ENCODE peak calls at places on chromosomes 2 and 18, in eight cellular contexts. One of them, this sample, is unnamed.

GRCh38 chr18:51603111-51603510 is 405.6 kb upstream of the MEX3C start:
- DNase-seq in RWPE2: no peak
- DNase-seq in H7: peak; percentile 21
- DNase-seq in CD8-positive, alpha-beta T cell: no peak
- DNase-seq in bronchial epithelial cell: no peak
- DNase-seq in right lobe of liver: no peak
- DNase-seq in skeletal muscle cell: no peak
- DNase-seq in mucosa of descending colon: no peak
- DNase-seq in this sample: no peak

GRCh38 chr2:136206613-136207012 is 88.7 kb upstream of the CXCR4 start:
- DNase-seq in RWPE2: no peak
- DNase-seq in H7: no peak
- DNase-seq in CD8-positive, alpha-beta T cell: no peak
- DNase-seq in bronchial epithelial cell: no peak
- DNase-seq in right lobe of liver: no peak
- DNase-seq in skeletal muscle cell: no peak
- DNase-seq in mucosa of descending colon: no peak
- DNase-seq in this sample: no peak

GRCh38 chr2:98588880-98589425 is 19.4 kb downstream of the COA5 start:
- DNase-seq in RWPE2: no peak
- DNase-seq in H7: no peak
- DNase-seq in CD8-positive, alpha-beta T cell: no peak
- DNase-seq in bronchial epithelial cell: no peak
- DNase-seq in right lobe of liver: no peak
- DNase-seq in skeletal muscle cell: no peak
- DNase-seq in mucosa of descending colon: no peak
- DNase-seq in this sample: no peak

GRCh38 chr2:61109291-61109690 is 43.6 kb downstream of the SANBR start:
- DNase-seq in RWPE2: no peak
- DNase-seq in H7: no peak
- DNase-seq in CD8-positive, alpha-beta T cell: no peak
- DNase-seq in bronchial epithelial cell: peak; percentile 71
- DNase-seq in right lobe of liver: no peak
- DNase-seq in skeletal muscle cell: no peak
- DNase-seq in mucosa of descending colon: no peak
- DNase-seq in this sample: no peak

GRCh38 chr2:190599073-190599472 is 49.8 kb upstream of the NAB1 start:
- DNase-seq in RWPE2: no peak
- DNase-seq in H7: no peak
- DNase-seq in CD8-positive, alpha-beta T cell: no peak
- DNase-seq in bronchial epithelial cell: peak; percentile 23
- DNase-seq in right lobe of liver: no peak
- DNase-seq in skeletal muscle cell: no peak
- DNase-seq in mucosa of descending colon: no peak
- DNase-seq in this sample: no peak

GRCh38 chr2:217283505-217283904 is 423.6 kb upstream of the TNP1 start:
- DNase-seq in RWPE2: no peak
- DNase-seq in H7: no peak
- DNase-seq in CD8-positive, alpha-beta T cell: no peak
- DNase-seq in bronchial epithelial cell: no peak
- DNase-seq in right lobe of liver: no peak
- DNase-seq in skeletal muscle cell: peak; percentile 90
- DNase-seq in mucosa of descending colon: no peak
- DNase-seq in this sample: no peak

GRCh38 chr2:156901373-156902031 is 356.0 kb upstream of the GALNT5 start:
- DNase-seq in RWPE2: no peak
- DNase-seq in H7: no peak
- DNase-seq in CD8-positive, alpha-beta T cell: no peak
- DNase-seq in bronchial epithelial cell: no peak
- DNase-seq in right lobe of liver: no peak
- DNase-seq in skeletal muscle cell: no peak
- DNase-seq in mucosa of descending colon: no peak
- DNase-seq in this sample: no peak

GRCh38 chr2:37636209-37637077 is 35.0 kb downstream of the CDC42EP3 start:
- DNase-seq in RWPE2: no peak
- DNase-seq in H7: no peak
- DNase-seq in CD8-positive, alpha-beta T cell: no peak
- DNase-seq in bronchial epithelial cell: no peak
- DNase-seq in right lobe of liver: no peak
- DNase-seq in skeletal muscle cell: no peak
- DNase-seq in mucosa of descending colon: no peak
- DNase-seq in this sample: no peak

GRCh38 chr2:114127372-114127771 is 237.5 kb downstream of the ACTR3 start:
- DNase-seq in RWPE2: no peak
- DNase-seq in H7: no peak
- DNase-seq in CD8-positive, alpha-beta T cell: no peak
- DNase-seq in bronchial epithelial cell: peak; percentile 17
- DNase-seq in right lobe of liver: no peak
- DNase-seq in skeletal muscle cell: no peak
- DNase-seq in mucosa of descending colon: no peak
- DNase-seq in this sample: no peak

GRCh38 chr18:34528177-34528576 is 181.9 kb upstream of the DTNA start:
- DNase-seq in RWPE2: no peak
- DNase-seq in H7: no peak
- DNase-seq in CD8-positive, alpha-beta T cell: no peak
- DNase-seq in bronchial epithelial cell: no peak
- DNase-seq in right lobe of liver: no peak
- DNase-seq in skeletal muscle cell: no peak
- DNase-seq in mucosa of descending colon: no peak
- DNase-seq in this sample: no peak

GRCh38 chr2:28664120-28664842 is 87.3 kb upstream of the PPP1CB start:
- DNase-seq in RWPE2: no peak
- DNase-seq in H7: no peak
- DNase-seq in CD8-positive, alpha-beta T cell: no peak
- DNase-seq in bronchial epithelial cell: no peak
- DNase-seq in right lobe of liver: no peak
- DNase-seq in skeletal muscle cell: no peak
- DNase-seq in mucosa of descending colon: peak; percentile 67
- DNase-seq in this sample: no peak

GRCh38 chr2:133986076-133986837 is 267.6 kb upstream of the MGAT5 start:
- DNase-seq in RWPE2: no peak
- DNase-seq in H7: no peak
- DNase-seq in CD8-positive, alpha-beta T cell: no peak
- DNase-seq in bronchial epithelial cell: peak; percentile 21
- DNase-seq in right lobe of liver: no peak
- DNase-seq in skeletal muscle cell: no peak
- DNase-seq in mucosa of descending colon: no peak
- DNase-seq in this sample: no peak

GRCh38 chr18:74499633-74500032 is 3.5 kb downstream of the CNDP2 start:
- DNase-seq in RWPE2: no peak
- DNase-seq in H7: no peak
- DNase-seq in CD8-positive, alpha-beta T cell: peak; percentile 53
- DNase-seq in bronchial epithelial cell: peak; percentile 72
- DNase-seq in right lobe of liver: peak; percentile 92
- DNase-seq in skeletal muscle cell: no peak
- DNase-seq in mucosa of descending colon: peak; percentile 79
- DNase-seq in this sample: peak; percentile 37

GRCh38 chr2:99488587-99488998 is 1.2 kb downstream of the REV1 start:
- DNase-seq in RWPE2: no peak
- DNase-seq in H7: peak; percentile 11
- DNase-seq in CD8-positive, alpha-beta T cell: no peak
- DNase-seq in bronchial epithelial cell: peak; percentile 64
- DNase-seq in right lobe of liver: no peak
- DNase-seq in skeletal muscle cell: no peak
- DNase-seq in mucosa of descending colon: peak; percentile 40
- DNase-seq in this sample: peak; percentile 34

GRCh38 chr2:239936838-239937581 is 88.1 kb downstream of the NDUFA10 start:
- DNase-seq in RWPE2: peak; percentile 13
- DNase-seq in H7: no peak
- DNase-seq in CD8-positive, alpha-beta T cell: no peak
- DNase-seq in bronchial epithelial cell: no peak
- DNase-seq in right lobe of liver: peak; percentile 30
- DNase-seq in skeletal muscle cell: no peak
- DNase-seq in mucosa of descending colon: no peak
- DNase-seq in this sample: no peak

GRCh38 chr2:203689424-203690109 is 16.9 kb upstream of the CD28 start:
- DNase-seq in RWPE2: no peak
- DNase-seq in H7: no peak
- DNase-seq in CD8-positive, alpha-beta T cell: no peak
- DNase-seq in bronchial epithelial cell: no peak
- DNase-seq in right lobe of liver: no peak
- DNase-seq in skeletal muscle cell: no peak
- DNase-seq in mucosa of descending colon: no peak
- DNase-seq in this sample: no peak

GRCh38 chr2:21469158-21469557 is 345.4 kb downstream of the TDRD15 start:
- DNase-seq in RWPE2: no peak
- DNase-seq in H7: no peak
- DNase-seq in CD8-positive, alpha-beta T cell: no peak
- DNase-seq in bronchial epithelial cell: no peak
- DNase-seq in right lobe of liver: no peak
- DNase-seq in skeletal muscle cell: no peak
- DNase-seq in mucosa of descending colon: no peak
- DNase-seq in this sample: no peak

GRCh38 chr18:25316619-25317018 is 35.3 kb downstream of the ZNF521 start:
- DNase-seq in RWPE2: no peak
- DNase-seq in H7: no peak
- DNase-seq in CD8-positive, alpha-beta T cell: no peak
- DNase-seq in bronchial epithelial cell: no peak
- DNase-seq in right lobe of liver: no peak
- DNase-seq in skeletal muscle cell: no peak
- DNase-seq in mucosa of descending colon: no peak
- DNase-seq in this sample: no peak

GRCh38 chr2:176683565-176684210 is 414.4 kb downstream of the MTX2 start:
- DNase-seq in RWPE2: no peak
- DNase-seq in H7: no peak
- DNase-seq in CD8-positive, alpha-beta T cell: no peak
- DNase-seq in bronchial epithelial cell: no peak
- DNase-seq in right lobe of liver: no peak
- DNase-seq in skeletal muscle cell: no peak
- DNase-seq in mucosa of descending colon: no peak
- DNase-seq in this sample: no peak

GRCh38 chr2:129766594-129766993 is 212.9 kb upstream of the RAB6C start:
- DNase-seq in RWPE2: no peak
- DNase-seq in H7: peak; percentile 25
- DNase-seq in CD8-positive, alpha-beta T cell: no peak
- DNase-seq in bronchial epithelial cell: no peak
- DNase-seq in right lobe of liver: no peak
- DNase-seq in skeletal muscle cell: no peak
- DNase-seq in mucosa of descending colon: no peak
- DNase-seq in this sample: no peak

GRCh38 chr18:79643049-79643765 is 36.4 kb upstream of the CTDP1 start:
- DNase-seq in RWPE2: no peak
- DNase-seq in H7: peak; percentile 54
- DNase-seq in CD8-positive, alpha-beta T cell: peak; percentile 37
- DNase-seq in bronchial epithelial cell: no peak
- DNase-seq in right lobe of liver: no peak
- DNase-seq in skeletal muscle cell: no peak
- DNase-seq in mucosa of descending colon: no peak
- DNase-seq in this sample: no peak

GRCh38 chr2:204452464-204453023 is 92.7 kb upstream of the PARD3B start:
- DNase-seq in RWPE2: peak; percentile 66
- DNase-seq in H7: no peak
- DNase-seq in CD8-positive, alpha-beta T cell: no peak
- DNase-seq in bronchial epithelial cell: peak; percentile 98
- DNase-seq in right lobe of liver: no peak
- DNase-seq in skeletal muscle cell: peak; percentile 93
- DNase-seq in mucosa of descending colon: no peak
- DNase-seq in this sample: peak; percentile 60

GRCh38 chr2:24050041-24050655 is 607 bp downstream of the FKBP1B start:
- DNase-seq in RWPE2: no peak
- DNase-seq in H7: peak; percentile 74
- DNase-seq in CD8-positive, alpha-beta T cell: no peak
- DNase-seq in bronchial epithelial cell: no peak
- DNase-seq in right lobe of liver: peak; percentile 50
- DNase-seq in skeletal muscle cell: no peak
- DNase-seq in mucosa of descending colon: peak; percentile 48
- DNase-seq in this sample: no peak

DNA sequence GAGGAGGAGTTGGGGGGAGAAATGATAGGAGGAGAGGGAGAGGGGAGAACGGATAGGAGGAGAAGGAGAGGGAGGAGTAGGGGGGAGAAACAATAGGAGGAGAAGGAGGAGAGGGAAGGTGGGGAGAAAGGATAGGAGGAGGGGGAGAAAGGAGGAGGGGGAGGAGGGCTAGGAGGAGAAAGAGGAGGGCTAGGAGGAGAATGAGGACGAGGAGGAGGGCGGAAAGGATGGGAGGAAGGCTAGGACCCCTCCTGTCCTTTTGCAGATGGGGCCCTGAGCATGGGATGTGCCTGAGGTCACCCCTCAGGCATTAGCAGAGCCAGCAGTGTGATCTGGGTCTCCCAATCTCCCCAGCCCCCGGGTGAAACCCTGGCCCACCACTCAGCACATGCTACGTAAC is 642 bp upstream of the ANO7 start:
- DNase-seq in RWPE2: no peak
- DNase-seq in H7: peak; percentile 63
- DNase-seq in CD8-positive, alpha-beta T cell: no peak
- DNase-seq in bronchial epithelial cell: no peak
- DNase-seq in right lobe of liver: no peak
- DNase-seq in skeletal muscle cell: no peak
- DNase-seq in mucosa of descending colon: no peak
- DNase-seq in this sample: no peak
- H3K4me3 ChIP-seq in RWPE2: no peak overlapping the region
- H3K4me3 ChIP-seq in H7: no peak overlapping the region
- H3K4me3 ChIP-seq in CD8-positive, alpha-beta T cell: no peak overlapping the region
- H3K4me3 ChIP-seq in bronchial epithelial cell: no peak overlapping the region
- H3K4me3 ChIP-seq in right lobe of liver: no peak overlapping the region
- H3K4me3 ChIP-seq in skeletal muscle cell: no peak overlapping the region
- H3K4me3 ChIP-seq in mucosa of descending colon: no peak overlapping the region
- H3K4me3 ChIP-seq in this sample: no peak overlapping the region

GRCh38 chr2:101341901-101342624 is 33.6 kb upstream of the RNF149 start:
- DNase-seq in RWPE2: no peak
- DNase-seq in H7: peak; percentile 88
- DNase-seq in CD8-positive, alpha-beta T cell: peak; percentile 54
- DNase-seq in bronchial epithelial cell: peak; percentile 46
- DNase-seq in right lobe of liver: peak; percentile 77
- DNase-seq in skeletal muscle cell: no peak
- DNase-seq in mucosa of descending colon: peak; percentile 81
- DNase-seq in this sample: peak; percentile 92
- H3K4me3 ChIP-seq in RWPE2: no peak overlapping the region
- H3K4me3 ChIP-seq in H7: no peak overlapping the region
- H3K4me3 ChIP-seq in CD8-positive, alpha-beta T cell: no peak overlapping the region
- H3K4me3 ChIP-seq in bronchial epithelial cell: no peak overlapping the region
- H3K4me3 ChIP-seq in right lobe of liver: no peak overlapping the region
- H3K4me3 ChIP-seq in skeletal muscle cell: no peak overlapping the region
- H3K4me3 ChIP-seq in mucosa of descending colon: no peak overlapping the region
- H3K4me3 ChIP-seq in this sample: no peak overlapping the region

GRCh38 chr2:84888401-84889276 is 7.8 kb upstream of the TRABD2A start:
- DNase-seq in RWPE2: no peak
- DNase-seq in H7: no peak
- DNase-seq in CD8-positive, alpha-beta T cell: peak; percentile 68
- DNase-seq in bronchial epithelial cell: peak; percentile 34
- DNase-seq in right lobe of liver: no peak
- DNase-seq in skeletal muscle cell: peak; percentile 54
- DNase-seq in mucosa of descending colon: no peak
- DNase-seq in this sample: no peak
- H3K4me3 ChIP-seq in RWPE2: no peak overlapping the region
- H3K4me3 ChIP-seq in H7: no peak overlapping the region
- H3K4me3 ChIP-seq in CD8-positive, alpha-beta T cell: peak overlapping the region; percentile 39
- H3K4me3 ChIP-seq in bronchial epithelial cell: no peak overlapping the region
- H3K4me3 ChIP-seq in right lobe of liver: no peak overlapping the region
- H3K4me3 ChIP-seq in skeletal muscle cell: no peak overlapping the region
- H3K4me3 ChIP-seq in mucosa of descending colon: no peak overlapping the region
- H3K4me3 ChIP-seq in this sample: no peak overlapping the region

DNA sequence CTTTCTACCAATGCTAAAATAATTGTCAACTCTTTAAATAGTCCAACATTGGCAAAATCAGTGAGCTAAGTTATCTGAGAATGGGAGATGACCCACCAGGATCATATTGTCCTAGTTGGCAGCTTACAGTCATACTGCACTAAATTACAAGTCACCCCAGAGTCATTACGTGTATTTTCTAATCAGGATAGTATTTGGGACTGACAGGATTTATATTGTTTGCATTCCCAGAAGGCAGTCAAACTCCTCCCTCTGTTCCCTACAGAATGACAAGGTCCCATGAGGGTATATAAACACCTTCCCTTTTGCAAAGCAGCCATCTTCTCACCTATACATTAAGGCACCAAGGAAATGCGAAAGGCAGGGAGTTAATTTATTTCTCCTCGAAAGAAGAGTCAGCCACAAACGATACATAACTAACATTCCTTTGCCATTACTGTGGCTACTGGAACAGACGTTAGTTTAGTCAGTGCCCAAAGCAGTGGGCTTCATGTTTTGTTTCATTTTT is 125.3 kb downstream of the ANTXR1 start:
- DNase-seq in RWPE2: no peak
- DNase-seq in H7: no peak
- DNase-seq in CD8-positive, alpha-beta T cell: no peak
- DNase-seq in bronchial epithelial cell: peak; percentile 78
- DNase-seq in right lobe of liver: no peak
- DNase-seq in skeletal muscle cell: peak; percentile 64
- DNase-seq in mucosa of descending colon: no peak
- DNase-seq in this sample: no peak
- H3K4me3 ChIP-seq in RWPE2: no peak overlapping the region
- H3K4me3 ChIP-seq in H7: no peak overlapping the region
- H3K4me3 ChIP-seq in CD8-positive, alpha-beta T cell: no peak overlapping the region
- H3K4me3 ChIP-seq in bronchial epithelial cell: no peak overlapping the region
- H3K4me3 ChIP-seq in right lobe of liver: no peak overlapping the region
- H3K4me3 ChIP-seq in skeletal muscle cell: no peak overlapping the region
- H3K4me3 ChIP-seq in mucosa of descending colon: no peak overlapping the region
- H3K4me3 ChIP-seq in this sample: no peak overlapping the region

This sample was measured in Caco-2.